ENCODE peak calls at places on chromosome 12, in four cellular contexts. D, Z, Q and I are unnamed samples.
A peak's percentile ranks its signal among the peaks of the same experiment; 100 is the strongest.

GRCh38 chr12:119176267-119177055 is 2.3 kb upstream of the HSPB8 start:
- DNase-seq in D (peak; percentile 15), Q (peak; percentile 16), Z (no peak), I (peak; percentile 66)

GRCh38 chr12:39972119-39972518 is 133.8 kb downstream of the SLC2A13 start:
- DNase-seq in D (no peak), Z (no peak), Q (peak; percentile 16), I (no peak)

GRCh38 chr12:76072568-76072967 is 11.9 kb downstream of the NAP1L1 start:
- DNase-seq in D (no peak), Q (no peak), Z (no peak), I (no peak)

GRCh38 chr12:132043770-132044467 is 94.2 kb downstream of the EP400 start:
- DNase-seq in D (no peak), Q (no peak), Z (no peak), I (no peak)

GRCh38 chr12:106080786-106081185 is 58.0 kb downstream of the NUAK1 start:
- DNase-seq in Z (no peak), D (no peak), Q (no peak), I (no peak)

GRCh38 chr12:132640936-132641335 is 22.4 kb downstream of the P2RX2 start:
- DNase-seq in Q (no peak), Z (no peak), D (no peak), I (no peak)

GRCh38 chr12:124837249-124837897 is 26.3 kb downstream of the SCARB1 start:
- DNase-seq in D (no peak), Q (no peak), Z (no peak), I (no peak)

GRCh38 chr12:6363330-6364036 is 11.9 kb downstream of the SCNN1A start:
- DNase-seq in Q (peak; percentile 94), Z (no peak), D (peak; percentile 85), I (peak; percentile 90)

GRCh38 chr12:28268830-28269229 is 78.6 kb downstream of the CCDC91 start:
- DNase-seq in D (no peak), Z (no peak), Q (no peak), I (no peak)

DNA sequence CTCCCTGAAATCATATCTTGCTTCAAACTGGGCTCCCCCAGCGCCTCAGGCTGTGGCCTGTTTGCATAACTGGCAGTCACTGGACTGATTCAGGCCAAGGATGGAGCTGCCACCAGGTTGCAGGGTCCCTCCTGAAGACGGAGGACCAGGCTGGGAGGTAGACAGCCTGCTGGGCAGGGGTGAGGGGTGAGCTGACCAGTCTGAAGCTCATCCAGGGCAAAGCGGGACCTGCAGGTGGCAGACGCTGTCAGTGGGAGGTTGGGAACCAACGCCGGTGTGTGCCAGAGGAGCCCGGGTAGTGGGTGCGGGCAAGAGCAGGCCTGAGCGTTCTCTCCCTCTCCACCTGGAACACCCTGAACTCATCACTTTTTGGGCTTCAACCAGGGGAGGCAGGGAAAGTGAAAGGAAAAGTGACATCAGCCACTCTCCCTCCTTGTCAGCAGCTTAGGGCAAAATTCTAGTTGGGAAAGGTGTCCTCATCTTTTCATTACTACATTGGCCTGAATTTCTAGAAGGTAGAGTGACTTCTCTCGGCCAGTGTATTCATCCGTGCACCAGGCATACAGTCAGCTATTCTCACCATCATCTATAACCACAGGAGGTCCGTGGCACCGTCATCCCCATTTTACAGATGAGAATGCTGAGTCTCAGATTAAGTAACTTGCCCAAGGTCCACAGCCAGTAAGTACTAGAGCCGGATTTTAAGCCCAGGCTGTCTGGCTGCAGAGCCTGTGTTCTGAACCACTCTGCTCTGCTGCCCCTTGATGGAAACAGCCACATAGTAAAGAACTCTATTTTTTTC is 219.0 kb downstream of the SLC41A2 start:
- DNase-seq in Z (no peak), D (no peak), Q (no peak), I (no peak)
- TF ChIP-seq CHD4 in Z (no peak), D (no peak), Q (no peak), I (no peak)

GRCh38 chr12:45637706-45638105 is 91.8 kb upstream of the ARID2 start:
- DNase-seq in D (no peak), Q (no peak), Z (no peak), I (no peak)
- TF ChIP-seq CHD4 in D (no peak), Q (no peak), Z (no peak), I (no peak)

DNA sequence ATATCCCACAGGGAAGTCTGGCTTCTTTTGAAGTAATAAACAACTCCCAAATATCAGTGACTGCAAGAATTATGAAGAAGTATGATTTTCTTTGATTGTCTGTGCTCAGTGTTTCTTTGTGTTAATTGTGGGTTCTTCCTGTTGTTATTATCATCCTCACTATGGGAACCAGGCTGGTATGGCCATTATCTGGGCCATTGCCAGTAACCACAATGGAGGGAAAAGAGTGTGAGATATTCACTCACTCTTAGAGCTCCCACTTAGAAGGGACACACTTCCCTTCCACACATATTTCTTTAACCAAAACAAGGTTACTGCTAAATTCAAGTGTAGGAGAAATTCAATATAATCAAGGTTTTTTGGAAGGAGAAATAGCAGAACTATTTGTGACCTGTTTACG is 503.7 kb downstream of the SLC6A15 start:
- DNase-seq in Z (no peak), Q (no peak), D (no peak), I (no peak)
- TF ChIP-seq CHD4 in Z (no peak), Q (no peak), D (no peak), I (no peak)

DNA sequence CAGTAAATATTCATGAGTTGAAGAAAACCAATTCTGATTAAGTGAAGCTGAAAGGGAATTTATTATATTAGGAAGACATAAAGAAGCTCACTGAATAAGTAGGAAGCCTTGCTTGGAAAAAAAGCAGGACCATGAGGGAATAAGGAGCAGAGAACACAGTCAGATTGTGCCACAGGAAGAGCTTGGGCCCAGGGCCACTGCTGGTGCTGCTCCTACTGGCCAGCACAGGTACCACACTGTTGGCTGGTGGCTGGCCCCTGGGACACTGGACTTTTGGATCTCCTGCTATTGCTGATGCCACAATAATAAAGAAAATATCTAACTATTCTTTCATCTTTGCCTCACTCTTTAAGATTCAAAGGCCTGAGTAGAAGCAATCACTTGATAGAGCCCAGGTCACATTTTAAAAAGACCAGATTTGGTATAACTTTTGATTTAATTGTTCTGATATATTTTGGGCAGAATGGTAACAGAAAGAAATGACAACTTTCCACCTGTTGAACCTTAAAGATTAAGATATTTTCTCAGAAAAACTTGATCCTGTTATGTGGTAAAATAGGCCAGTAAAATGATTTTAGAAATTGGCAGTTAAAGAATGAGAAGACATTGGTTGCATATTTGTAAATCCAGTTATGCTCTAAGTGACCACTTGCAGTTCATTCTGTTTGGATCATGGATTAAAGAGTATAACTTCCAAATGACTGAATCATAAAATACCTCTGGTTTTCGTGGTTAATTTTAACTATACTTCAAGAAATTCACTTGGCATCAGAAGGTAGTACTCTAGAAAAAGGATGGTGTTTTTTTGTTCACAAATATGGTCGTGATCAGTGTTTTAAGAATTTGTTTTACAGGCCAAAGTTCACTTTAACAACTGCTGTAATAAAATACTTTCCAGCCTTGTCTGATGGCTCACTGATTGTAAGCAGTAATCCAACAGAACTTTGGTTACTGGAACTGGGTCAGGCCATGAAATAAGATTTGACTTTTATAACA is 68.3 kb downstream of the DERA start:
- DNase-seq in D (peak; percentile 38), Q (peak; percentile 32), Z (no peak), I (peak; percentile 51)
- TF ChIP-seq CHD4 in D (no peak), Q (no peak), Z (no peak), I (no peak)

GRCh38 chr12:108838194-108839010 is 19.0 kb downstream of the SSH1 start:
- DNase-seq in Q (peak; percentile 65), Z (peak; percentile 91), D (peak; percentile 80), I (peak; percentile 96)
- TF ChIP-seq CHD4 in Q (no peak), Z (no peak), D (no peak), I (no peak)

GRCh38 chr12:120797677-120798642 is 72.3 kb downstream of the ACADS start:
- DNase-seq in Z (peak; percentile 51), D (no peak), Q (no peak), I (no peak)

GRCh38 chr12:120790114-120790513 is 64.5 kb downstream of the ACADS start:
- DNase-seq in Q (no peak), D (no peak), Z (no peak), I (no peak)

GRCh38 chr12:120795441-120796178 is 70.0 kb downstream of the ACADS start:
- DNase-seq in Z (no peak), Q (no peak), D (no peak), I (no peak)

GRCh38 chr12:120791669-120792176 is 66.1 kb downstream of the ACADS start:
- DNase-seq in Q (no peak), Z (no peak), D (no peak), I (no peak)

GRCh38 chr12:120793357-120793756 is 67.7 kb downstream of the ACADS start:
- DNase-seq in Z (no peak), Q (no peak), D (no peak), I (no peak)
- TF ChIP-seq CHD4 in Z (no peak), Q (no peak), D (no peak), I (no peak)

GRCh38 chr12:99772274-99772673 is 124.7 kb downstream of the GARIN6 start:
- DNase-seq in D (no peak), Z (no peak), Q (no peak), I (no peak)
- TF ChIP-seq CHD4 in D (no peak), Z (no peak), Q (no peak), I (no peak)

DNA sequence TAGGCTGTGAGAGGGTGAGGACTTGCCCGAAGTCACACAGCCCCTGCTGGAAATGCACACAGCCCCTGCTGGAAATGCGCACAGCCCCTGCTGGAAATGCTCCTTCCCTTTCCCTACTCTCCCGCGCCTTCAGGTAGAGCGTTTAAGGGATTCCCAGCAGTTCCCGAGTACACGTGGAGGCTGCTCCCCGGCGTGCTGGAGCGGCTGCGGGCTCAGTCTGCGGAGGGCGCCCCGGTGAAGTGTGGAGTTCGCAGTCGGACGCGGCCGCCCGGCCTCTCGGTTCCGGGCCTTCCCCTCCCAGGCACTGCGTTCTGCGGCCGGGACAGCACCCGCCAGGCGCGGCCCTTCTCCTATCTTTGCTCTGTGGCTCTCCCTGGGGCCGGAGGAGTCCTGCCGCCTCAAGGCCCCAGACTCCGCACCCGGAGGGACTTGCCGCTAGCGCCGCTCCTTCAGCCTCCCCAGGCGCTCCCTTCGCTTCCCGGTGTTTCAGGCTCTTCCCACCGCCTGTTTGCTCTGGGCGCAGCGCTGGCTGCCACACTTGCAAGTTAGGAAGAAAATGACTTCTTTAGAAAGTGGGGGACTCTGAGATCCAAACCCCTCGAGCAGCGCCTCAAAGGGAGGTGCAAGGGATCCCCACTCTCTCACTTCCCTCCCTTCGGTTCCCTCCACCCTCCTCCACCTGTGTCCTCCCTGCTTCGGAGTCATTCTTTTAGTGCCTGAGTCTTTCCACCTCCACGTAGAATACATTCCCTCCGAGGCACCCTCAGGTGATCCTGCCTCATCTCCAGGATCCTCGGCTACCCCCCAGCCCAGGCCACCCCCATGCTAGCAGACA is 8.3 kb upstream of the TBX5 start:
- DNase-seq in Z (no peak), D (no peak), Q (no peak), I (no peak)
- TF ChIP-seq CHD4 in Z (no peak), D (no peak), Q (no peak), I (no peak)

GRCh38 chr12:107702106-107702505 is 16.5 kb downstream of the PWP1 start:
- DNase-seq in Q (no peak), Z (no peak), D (no peak), I (no peak)

DNA sequence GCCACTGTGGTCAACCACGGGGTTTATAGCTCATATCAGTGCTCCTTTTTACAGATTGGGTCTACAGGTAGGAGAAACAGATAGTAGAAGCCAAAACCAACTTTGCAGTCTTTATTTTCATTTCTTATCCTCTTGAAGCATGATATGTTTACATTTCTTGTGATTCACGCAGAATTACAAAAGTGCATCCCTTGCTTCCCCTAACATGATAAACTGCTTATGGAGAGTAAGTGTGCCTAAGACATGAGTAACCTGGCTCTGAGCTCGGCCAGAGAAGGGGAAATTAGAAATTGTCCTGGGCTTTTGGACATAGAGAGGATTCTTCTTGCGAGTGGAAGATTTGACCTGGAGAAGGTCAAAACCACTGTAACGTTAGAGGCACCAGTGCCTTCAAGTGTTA is 18.5 kb downstream of the PWP1 start:
- DNase-seq in D (no peak), Q (no peak), Z (no peak), I (no peak)
- TF ChIP-seq CHD4 in D (no peak), Q (no peak), Z (no peak), I (no peak)